ENCODE peak calls at places on chromosomes 4 and X, in seven cellular contexts. L is OCI-LY7, I is GM23248, D is K562, C is fibroblast of lung, N is hepatocyte, P is neural progenitor cell. J is an unnamed sample.

GRCh38 chr4:133452669-133453068 is 303.6 kb downstream of the PCDH10 start:
- DNase-seq in L (no peak), I (no peak), D (no peak), C (no peak), N (no peak), P (no peak), J (peak; percentile 41)

GRCh38 chrX:72366178-72366577 is 60.5 kb upstream of the CITED1 start:
- DNase-seq in L (no peak), I (no peak), D (peak; percentile 69), C (no peak), N (no peak), P (no peak), J (no peak)

GRCh38 chr4:132227349-132228165 is 921.5 kb upstream of the PCDH10 start:
- DNase-seq in L (no peak), I (peak; percentile 51), D (peak; percentile 10), C (peak; percentile 29), N (peak; percentile 90), P (peak; percentile 88), J (no peak)

GRCh38 chr4:159142254-159142653 is 39.4 kb downstream of the RAPGEF2 start:
- DNase-seq in L (no peak), I (peak; percentile 45), D (peak; percentile 11), C (peak; percentile 77), N (no peak), P (no peak), J (no peak)

GRCh38 chr4:153269223-153269990 is 65.2 kb downstream of the TRIM2 start:
- DNase-seq in L (no peak), I (no peak), D (no peak), C (no peak), N (no peak), P (no peak), J (no peak)

GRCh38 chrX:125205084-125205917 is 114.4 kb upstream of the TEX13C start:
- DNase-seq in L (no peak), I (peak; percentile 41), D (no peak), C (peak; percentile 0), N (peak; percentile 70), P (peak; percentile 78), J (no peak)

GRCh38 chr4:123869517-123870282 is 473.1 kb downstream of the SPRY1 start:
- DNase-seq in L (no peak), I (peak; percentile 6), D (no peak), C (no peak), N (no peak), P (no peak), J (no peak)

GRCh38 chr4:173346074-173346473 is 11.9 kb upstream of the HMGB2 start:
- DNase-seq in L (no peak), I (peak; percentile 48), D (no peak), C (no peak), N (no peak), P (no peak), J (no peak)

GRCh38 chrX:53288173-53288572 is 6.8 kb upstream of the IQSEC2 start:
- DNase-seq in L (no peak), I (no peak), D (peak; percentile 68), C (peak; percentile 11), N (no peak), P (peak; percentile 84), J (no peak)

GRCh38 chrX:150236304-150236703 is 126.8 kb upstream of the MAMLD1 start:
- DNase-seq in L (no peak), I (peak; percentile 74), D (no peak), C (no peak), N (no peak), P (no peak), J (peak; percentile 68)

GRCh38 chr4:72119946-72120345 is 88.1 kb downstream of the NPFFR2 start:
- DNase-seq in L (no peak), I (no peak), D (no peak), C (no peak), N (peak; percentile 39), P (peak; percentile 4), J (no peak)

GRCh38 chrX:110081740-110082139 is 78.8 kb downstream of the TMEM164 start:
- DNase-seq in L (no peak), I (no peak), D (no peak), C (peak; percentile 66), N (no peak), P (no peak), J (peak; percentile 11)

GRCh38 chr4:158856852-158857251 is 88.0 kb downstream of the FNIP2 start:
- DNase-seq in L (peak; percentile 48), I (peak; percentile 64), D (no peak), C (peak; percentile 77), N (peak; percentile 41), P (peak; percentile 34), J (peak; percentile 52)

GRCh38 chr4:77917601-77918000 is 55.0 kb downstream of the MRPL1 start:
- DNase-seq in L (peak; percentile 41), I (no peak), D (no peak), C (no peak), N (no peak), P (no peak), J (no peak)

GRCh38 chrX:96763608-96764007 is 79.0 kb downstream of the DIAPH2 start:
- DNase-seq in L (no peak), I (no peak), D (no peak), C (no peak), N (no peak), P (no peak), J (peak; percentile 45)

GRCh38 chrX:81120936-81121351 is 80.8 kb downstream of the HMGN5 start:
- DNase-seq in L (peak; percentile 77), I (peak; percentile 74), D (peak; percentile 15), C (peak; percentile 59), N (peak; percentile 69), P (peak; percentile 78), J (no peak)

GRCh38 chr4:122309988-122310626 is 68.7 kb upstream of the ADAD1 start:
- DNase-seq in L (peak; percentile 7), I (peak; percentile 46), D (peak; percentile 11), C (peak; percentile 47), N (no peak), P (no peak), J (no peak)

GRCh38 chr4:169267070-169267469 is 3.7 kb downstream of the SH3RF1 start:
- DNase-seq in L (no peak), I (no peak), D (no peak), C (no peak), N (no peak), P (no peak), J (no peak)

GRCh38 chr4:169270156-169270809 is 473 bp downstream of the SH3RF1 start:
- DNase-seq in L (no peak), I (peak; percentile 61), D (peak; percentile 32), C (peak; percentile 52), N (peak; percentile 78), P (peak; percentile 71), J (peak; percentile 87)

GRCh38 chr4:169270810-169271691 is at the start of gene SH3RF1:
- DNase-seq in L (no peak), I (peak; percentile 95), D (peak; percentile 53), C (peak; percentile 85), N (peak; percentile 92), P (peak; percentile 92), J (peak; percentile 97)

GRCh38 chr4:169271692-169272007 is 894 bp upstream of the SH3RF1 start:
- DNase-seq in L (no peak), I (no peak), D (no peak), C (no peak), N (no peak), P (no peak), J (no peak)

GRCh38 chr4:169268951-169269781 is 1.6 kb downstream of the SH3RF1 start:
- DNase-seq in L (no peak), I (peak; percentile 90), D (no peak), C (peak; percentile 67), N (peak; percentile 54), P (peak; percentile 26), J (peak; percentile 95)
- H3K4me2 ChIP-seq in L (no peak overlapping the region), I (peak overlapping the region; percentile 76), D (no peak overlapping the region), C (peak overlapping the region; percentile 94), N (peak overlapping the region; percentile 83), P (peak overlapping the region; percentile 96), J (peak overlapping the region; percentile 94)

GRCh38 chrX:40058719-40059118 is 39.0 kb downstream of the BCOR start:
- DNase-seq in L (no peak), I (no peak), D (no peak), C (no peak), N (peak; percentile 55), P (no peak), J (no peak)

GRCh38 chrX:40056420-40056819 is 41.3 kb downstream of the BCOR start:
- DNase-seq in L (no peak), I (no peak), D (no peak), C (no peak), N (no peak), P (no peak), J (peak; percentile 77)

GRCh38 chrX:40054793-40055192 is 43.0 kb downstream of the BCOR start:
- DNase-seq in L (no peak), I (no peak), D (no peak), C (no peak), N (peak; percentile 46), P (no peak), J (no peak)

GRCh38 chrX:40055495-40055894 is 42.3 kb downstream of the BCOR start:
- DNase-seq in L (no peak), I (no peak), D (no peak), C (no peak), N (no peak), P (no peak), J (no peak)

DNA sequence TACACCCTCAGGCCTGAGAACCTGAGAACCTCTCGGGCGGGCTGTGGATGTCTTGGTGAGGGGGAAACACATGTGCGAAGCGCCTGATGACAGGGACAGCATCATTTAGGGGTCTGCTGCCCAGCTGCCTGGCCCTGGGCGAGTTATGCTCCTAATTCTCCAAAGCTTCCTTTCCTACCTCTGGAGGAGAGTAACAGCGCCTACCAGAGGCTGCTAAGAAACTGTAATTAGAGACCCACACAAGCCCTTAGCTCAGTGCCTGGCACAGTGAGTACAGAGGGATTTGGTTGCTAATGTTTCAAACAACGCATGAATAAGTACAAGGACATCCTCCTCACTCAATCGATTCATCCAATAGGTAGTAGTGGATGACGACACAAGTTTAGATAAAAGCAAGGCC is 40.4 kb downstream of the BCOR start:
- DNase-seq in L (no peak), I (no peak), D (no peak), C (no peak), N (no peak), P (peak; percentile 33), J (no peak)
- H3K36me3 ChIP-seq in L (peaks cover 100% of the 10 kb centered on the region), I (peaks cover 11% of the 10 kb centered on the region), D (peaks cover 99% of the 10 kb centered on the region), C (peaks cover 2% of the 10 kb centered on the region), N (peaks cover 5% of the 10 kb centered on the region), P (peaks cover 16% of the 10 kb centered on the region), J (peaks cover 34% of the 10 kb centered on the region)

GRCh38 chr4:186226521-186227189 is 652 bp upstream of the KLKB1 start:
- DNase-seq in L (no peak), I (no peak), D (no peak), C (no peak), N (no peak), P (no peak), J (no peak)

GRCh38 chr4:186227221-186227620 is at the start of gene KLKB1:
- DNase-seq in L (no peak), I (no peak), D (no peak), C (peak; percentile 37), N (peak; percentile 48), P (no peak), J (peak; percentile 1)

GRCh38 chr4:186227744-186228513 is 622 bp downstream of the KLKB1 start:
- DNase-seq in L (no peak), I (no peak), D (no peak), C (no peak), N (no peak), P (no peak), J (peak; percentile 9)

GRCh38 chr4:186225848-186226247 is 1.5 kb upstream of the KLKB1 start:
- DNase-seq in L (no peak), I (no peak), D (no peak), C (no peak), N (no peak), P (no peak), J (no peak)

GRCh38 chr4:186228514-186228894 is 1.2 kb downstream of the KLKB1 start:
- DNase-seq in L (no peak), I (no peak), D (no peak), C (peak; percentile 12), N (no peak), P (no peak), J (no peak)
- H2AFZ ChIP-seq in L (no peak overlapping the region), I (no peak overlapping the region), D (no peak overlapping the region), C (peak overlapping the region; percentile 44), N (no peak overlapping the region), P (no peak overlapping the region), J (peak overlapping the region; percentile 81)

GRCh38 chrX:13845721-13846378 is 29.0 kb upstream of the GPM6B start:
- DNase-seq in L (no peak), I (peak; percentile 14), D (no peak), C (peak; percentile 54), N (no peak), P (no peak), J (no peak)
- H3K4me2 ChIP-seq in L (no peak overlapping the region), I (no peak overlapping the region), D (no peak overlapping the region), C (no peak overlapping the region), N (no peak overlapping the region), P (no peak overlapping the region), J (no peak overlapping the region)